ENCODE peak calls at places on chromosomes 1 and 21, in seven cellular contexts. A is NCI-H1436, D is NCI-H82, Z is NCI-H510A treated with DMSO at 0.1 percent for 48 hours, W is T1000, Y is GM10248, C is pancreas. F is an unnamed sample.

GRCh38 chr1:196584703-196585102 is 23.5 kb downstream of the KCNT2 start:
- DNase-seq in W (no peak), Z (no peak), Y (no peak), D (no peak), A (no peak), C (no peak), F (no peak)

GRCh38 chr1:99326215-99326949 is 62.1 kb downstream of the PLPPR4 start:
- DNase-seq in C (no peak), A (no peak), Y (no peak), Z (no peak), D (peak), W (no peak), F (no peak)

GRCh38 chr1:231226161-231226560 is 14.9 kb upstream of the GNPAT start:
- DNase-seq in A (no peak), Z (no peak), Y (no peak), D (no peak), W (no peak), C (no peak), F (no peak)

GRCh38 chr1:82015444-82015843 is 214.7 kb downstream of the ADGRL2 start:
- DNase-seq in Z (no peak), C (no peak), Y (no peak), D (no peak), A (no peak), W (no peak), F (no peak)

GRCh38 chr21:16794944-16795343 is 717.9 kb upstream of the CXADR start:
- DNase-seq in A (no peak), W (peak), Z (no peak), Y (no peak), D (no peak), C (no peak), F (peak)

GRCh38 chr1:89125571-89126233 is at the start of gene GBP2:
- DNase-seq in Z (no peak), W (peak), Y (peak), C (no peak), D (no peak), A (no peak), F (peak)

GRCh38 chr1:236471653-236472052 is 52.1 kb upstream of the LGALS8 start:
- DNase-seq in Z (no peak), C (no peak), D (peak), A (peak), Y (no peak), W (no peak), F (no peak)

GRCh38 chr1:55552636-55553035 is 337.5 kb upstream of the USP24 start:
- DNase-seq in A (no peak), C (no peak), D (no peak), Y (no peak), Z (no peak), W (no peak), F (no peak)

GRCh38 chr1:206098242-206098919 is 18.8 kb downstream of the AVPR1B start:
- DNase-seq in W (no peak), A (no peak), Z (no peak), Y (no peak), C (no peak), D (no peak), F (no peak)

GRCh38 chr1:156154317-156154749 is 948 bp downstream of the SEMA4A start:
- DNase-seq in Z (no peak), Y (peak), C (no peak), D (no peak), A (no peak), W (no peak), F (no peak)

GRCh38 chr1:117318456-117318855 is 48.8 kb upstream of the MAN1A2 start:
- DNase-seq in D (peak), Z (no peak), A (no peak), W (no peak), Y (no peak), C (no peak), F (no peak)

GRCh38 chr1:37043101-37043500 is 8.8 kb upstream of the GRIK3 start:
- DNase-seq in Y (no peak), C (no peak), D (no peak), A (no peak), W (no peak), Z (no peak), F (no peak)

GRCh38 chr21:25953659-25954058 is 216.9 kb downstream of the APP start:
- DNase-seq in Y (no peak), Z (no peak), C (no peak), A (no peak), W (no peak), D (no peak), F (no peak)

GRCh38 chr21:19853709-19854575 is 1144.3 kb upstream of the NCAM2 start:
- DNase-seq in Y (no peak), Z (peak), W (no peak), A (no peak), C (no peak), D (peak), F (no peak)

GRCh38 chr21:17775431-17776126 is 43.6 kb downstream of the C21orf91 start:
- DNase-seq in Z (no peak), W (no peak), Y (peak), A (no peak), D (no peak), C (no peak), F (no peak)

GRCh38 chr1:230268371-230269170 is 157.6 kb downstream of the PGBD5 start:
- DNase-seq in D (peak), Y (peak), Z (peak), W (no peak), C (no peak), A (peak), F (peak)

GRCh38 chr1:77271851-77272250 is 10.0 kb upstream of the AK5 start:
- DNase-seq in A (no peak), Z (no peak), W (no peak), C (no peak), Y (no peak), D (no peak), F (no peak)

GRCh38 chr1:180150982-180151381 is 3.7 kb upstream of the QSOX1 start:
- DNase-seq in Z (no peak), W (no peak), A (no peak), Y (no peak), D (no peak), C (no peak), F (peak)

GRCh38 chr1:222616535-222616934 is 1.4 kb upstream of the MIA3 start:
- DNase-seq in C (peak), Z (no peak), Y (no peak), W (no peak), D (peak), A (no peak), F (no peak)

GRCh38 chr1:156090822-156091188 is 8.5 kb upstream of the MEX3A start:
- DNase-seq in D (peak), C (peak), W (peak), Z (peak), Y (peak), A (peak), F (peak)

GRCh38 chr1:153805042-153805745 is 30.0 kb downstream of the SLC27A3 start:
- DNase-seq in Y (peak), C (no peak), D (no peak), A (no peak), W (peak), Z (no peak), F (peak)

GRCh38 chr1:41478118-41478748 is 6.2 kb downstream of the EDN2 start:
- DNase-seq in A (no peak), D (no peak), Y (no peak), W (no peak), Z (no peak), C (no peak), F (no peak)

GRCh38 chr1:99599678-99600175 is 46.2 kb upstream of the PALMD start:
- DNase-seq in D (no peak), A (no peak), C (no peak), Z (no peak), W (peak), Y (no peak), F (peak)

GRCh38 chr1:30342535-30343141 is 380.7 kb downstream of the MATN1 start:
- DNase-seq in W (no peak), D (no peak), Z (no peak), A (no peak), Y (no peak), C (no peak), F (no peak)

GRCh38 chr21:41766051-41766882 is 585 bp downstream of the RIPK4 start:
- DNase-seq in Y (no peak), Z (no peak), W (no peak), C (no peak), A (no peak), D (peak), F (no peak)

GRCh38 chr1:81877940-81878339 is 77.2 kb downstream of the ADGRL2 start:
- DNase-seq in D (peak), C (no peak), W (no peak), A (no peak), Y (no peak), Z (no peak), F (no peak)

GRCh38 chr21:17976139-17976538 is 157.0 kb upstream of the C21orf91 start:
- DNase-seq in W (no peak), C (no peak), Z (no peak), Y (no peak), D (no peak), A (no peak), F (no peak)

GRCh38 chr1:84732520-84732919 is 42.3 kb upstream of the SSX2IP start:
- DNase-seq in W (no peak), A (no peak), C (no peak), D (no peak), Z (no peak), Y (no peak), F (no peak)

GRCh38 chr1:146032613-146033219 is 11.2 kb upstream of the HJV start:
- DNase-seq in Y (peak), A (peak), W (no peak), Z (peak), C (no peak), D (peak), F (no peak)

GRCh38 chr1:172326171-172326570 is 94.3 kb upstream of the C1orf105 start:
- DNase-seq in A (no peak), Z (no peak), D (no peak), W (no peak), Y (no peak), C (no peak), F (no peak)

GRCh38 chr1:244057474-244058385 is 6.6 kb downstream of the ZBTB18 start:
- DNase-seq in A (no peak), Z (no peak), C (no peak), W (no peak), Y (no peak), D (peak), F (no peak)

GRCh38 chr1:214003233-214003632 is 15.5 kb downstream of the PROX1 start:
- DNase-seq in Z (peak), A (no peak), D (peak), W (no peak), Y (no peak), C (no peak), F (no peak)

GRCh38 chr1:41537788-41538351 is 53.4 kb upstream of the EDN2 start:
- DNase-seq in W (peak), C (peak), Z (peak), Y (no peak), D (no peak), A (no peak), F (no peak)

GRCh38 chr1:118223426-118223825 is 38.4 kb upstream of the SPAG17 start:
- DNase-seq in Z (no peak), D (peak), A (no peak), C (no peak), W (no peak), Y (no peak), F (no peak)

GRCh38 chr21:37431243-37431642 is 64.7 kb downstream of the DYRK1A start:
- DNase-seq in W (no peak), Z (no peak), C (no peak), A (no peak), D (no peak), Y (no peak), F (no peak)

GRCh38 chr1:24374891-24375786 is 38.4 kb downstream of the STPG1 start:
- DNase-seq in D (peak), W (no peak), A (no peak), Y (no peak), Z (no peak), C (no peak), F (no peak)

GRCh38 chr21:43865471-43866181 is 603 bp downstream of the AGPAT3 start:
- DNase-seq in A (no peak), C (peak), Y (peak), Z (no peak), D (no peak), W (no peak), F (no peak)

F was measured in HS-27A.